ENCODE peak calls at places on chromosomes 6 and 20, in ten cellular contexts. I is T-helper 17 cell; K is GM19239; V is GM13976; Z is activated T-cell treated with anti-CD3 and anti-CD28 coated beads, Interleukin-2, amount 50 U/mL, for 4 hours; S is T-helper 9 cell; B is stomach; J is BJ; U is bronchial epithelial cell; O is GM23338. M is an unnamed sample.

GRCh38 chr20:20409326-20409725 is 41.4 kb downstream of the INSM1 start:
- DNase-seq in I (no peak), K (no peak), V (no peak), Z (no peak), S (no peak), B (no peak), J (no peak), U (no peak), O (no peak), M (no peak)

GRCh38 chr6:37262446-37263026 is 4.6 kb upstream of the TMEM217 start:
- DNase-seq in I (no peak), K (no peak), V (no peak), Z (no peak), S (no peak), B (no peak), J (no peak), U (no peak), O (no peak), M (peak)

GRCh38 chr6:123423130-123423529 is 213.6 kb downstream of the TRDN start:
- DNase-seq in I (no peak), K (no peak), V (no peak), Z (no peak), S (no peak), B (no peak), J (no peak), U (no peak), O (no peak), M (no peak)

GRCh38 chr6:170029416-170030283 is 261.2 kb downstream of the DLL1 start:
- DNase-seq in I (no peak), K (no peak), V (no peak), Z (no peak), S (no peak), B (peak), J (no peak), U (no peak), O (no peak), M (no peak)

GRCh38 chr6:15626878-15627683 is 35.7 kb downstream of the DTNBP1 start:
- DNase-seq in I (no peak), K (no peak), V (no peak), Z (no peak), S (no peak), B (no peak), J (no peak), U (no peak), O (no peak), M (no peak)

GRCh38 chr6:52162940-52163908 is 23.0 kb upstream of the IL17A start:
- DNase-seq in I (no peak), K (no peak), V (peak), Z (no peak), S (no peak), B (no peak), J (no peak), U (peak), O (peak), M (peak)

GRCh38 chr6:11769816-11770545 is 8.6 kb downstream of the ADTRP start:
- DNase-seq in I (no peak), K (no peak), V (no peak), Z (no peak), S (no peak), B (no peak), J (no peak), U (peak), O (peak), M (no peak)

GRCh38 chr20:37395411-37395800 is 49.5 kb downstream of the SRC start:
- DNase-seq in I (no peak), K (no peak), V (no peak), Z (no peak), S (no peak), B (no peak), J (no peak), U (no peak), O (no peak), M (no peak)

GRCh38 chr6:23445157-23445710 is 680.8 kb upstream of the NRSN1 start:
- DNase-seq in I (no peak), K (no peak), V (no peak), Z (no peak), S (no peak), B (no peak), J (no peak), U (no peak), O (no peak), M (no peak)

M was measured in DMS153.